ENCODE peak calls at places on chromosomes 5 and 9, in five cellular contexts. A is H9, Z is PC-9, L is IMR-90, N is heart right ventricle. J is an unnamed sample. For H3K4me1 and H3K27me3, the result is how much of the 10 kb centered on the place peaks cover.

GRCh38 chr5:73592546-73592945 is 27.0 kb downstream of the UTP15 start:
- DNase-seq in A (no peak), Z (no peak), L (peak), N (no peak), J (no peak)

GRCh38 chr9:128917151-128917849 is 3.5 kb upstream of the PHYHD1 start:
- DNase-seq in A (no peak), Z (no peak), L (peak), N (peak), J (peak)

GRCh38 chr9:99445920-99446319 is 223.8 kb downstream of the SEC61B start:
- DNase-seq in A (no peak), Z (no peak), L (no peak), N (no peak), J (no peak)

GRCh38 chr9:126399251-126399650 is 72.6 kb downstream of the MVB12B start:
- DNase-seq in A (no peak), Z (no peak), L (peak), N (no peak), J (no peak)

GRCh38 chr5:57650360-57651069 is 167.9 kb upstream of the ACTBL2 start:
- DNase-seq in A (peak), Z (no peak), L (peak), N (no peak), J (no peak)

GRCh38 chr5:80755634-80756033 is 100.9 kb upstream of the DHFR start:
- DNase-seq in A (no peak), Z (no peak), L (no peak), N (no peak), J (no peak)

GRCh38 chr5:71586052-71586940 is 844 bp upstream of the MCCC2 start:
- DNase-seq in A (no peak), Z (peak), L (peak), N (peak), J (no peak)

GRCh38 chr5:146995878-146996277 is 117.3 kb upstream of the PPP2R2B start:
- DNase-seq in A (no peak), Z (no peak), L (no peak), N (no peak), J (no peak)

GRCh38 chr5:151196556-151197290 is 27.2 kb downstream of the CCDC69 start:
- DNase-seq in A (no peak), Z (no peak), L (no peak), N (no peak), J (peak)

GRCh38 chr5:1732238-1732880 is 67.3 kb downstream of the MRPL36 start:
- DNase-seq in A (peak), Z (no peak), L (no peak), N (peak), J (no peak)

GRCh38 chr9:105708405-105708804 is 14.1 kb downstream of the TMEM38B start:
- DNase-seq in A (no peak), Z (no peak), L (no peak), N (no peak), J (no peak)

GRCh38 chr5:71471193-71471592 is 15.7 kb downstream of the BDP1 start:
- DNase-seq in A (no peak), Z (no peak), L (peak), N (no peak), J (no peak)

GRCh38 chr9:135474915-135475314 is 4.7 kb upstream of the PPP1R26 start:
- DNase-seq in A (peak), Z (no peak), L (no peak), N (no peak), J (no peak)

GRCh38 chr5:119340597-119341218 is 15.1 kb upstream of the TNFAIP8 start:
- DNase-seq in A (no peak), Z (no peak), L (no peak), N (no peak), J (no peak)

GRCh38 chr5:52811067-52811749 is 23.5 kb downstream of the ITGA1 start:
- DNase-seq in A (no peak), Z (peak), L (peak), N (no peak), J (no peak)

GRCh38 chr9:115913666-115914065 is 239.9 kb upstream of the PAPPA start:
- DNase-seq in A (no peak), Z (no peak), L (peak), N (no peak), J (no peak)

GRCh38 chr5:144469106-144469505 is 298.4 kb downstream of the KCTD16 start:
- DNase-seq in A (no peak), Z (no peak), L (peak), N (no peak), J (no peak)

GRCh38 chr5:67015577-67016290 is 180.9 kb downstream of the CD180 start:
- DNase-seq in A (no peak), Z (peak), L (peak), N (no peak), J (no peak)

GRCh38 chr5:93800988-93801811 is 59.8 kb upstream of the POU5F2 start:
- DNase-seq in A (no peak), Z (peak), L (peak), N (peak), J (peak)

GRCh38 chr9:34072868-34073590 is 24.3 kb upstream of the UBAP2 start:
- DNase-seq in A (peak), Z (peak), L (peak), N (no peak), J (peak)

GRCh38 chr5:92337772-92338234 is 954.7 kb upstream of the ARRDC3 start:
- DNase-seq in A (no peak), Z (peak), L (peak), N (no peak), J (no peak)

GRCh38 chr5:116068028-116068632 is 16.7 kb upstream of the COMMD10 start:
- DNase-seq in A (no peak), Z (no peak), L (peak), N (peak), J (peak)

GRCh38 chr5:39742916-39743315 is 318.1 kb upstream of the DAB2 start:
- DNase-seq in A (no peak), Z (no peak), L (no peak), N (no peak), J (no peak)

GRCh38 chr5:109409061-109409843 is 522 bp downstream of the PJA2 start:
- DNase-seq in A (peak), Z (peak), L (peak), N (peak), J (peak)

GRCh38 chr5:71891856-71892255 is 172.8 kb downstream of the CARTPT start:
- DNase-seq in A (peak), Z (peak), L (peak), N (peak), J (no peak)

GRCh38 chr5:110053824-110054223 is 364.1 kb downstream of the MAN2A1 start:
- DNase-seq in A (no peak), Z (no peak), L (no peak), N (no peak), J (no peak)

GRCh38 chr9:87372401-87372851 is 125.2 kb upstream of the DAPK1 start:
- DNase-seq in A (no peak), Z (peak), L (no peak), N (no peak), J (no peak)

GRCh38 chr5:158431369-158432029 is 572.6 kb upstream of the CLINT1 start:
- DNase-seq in A (no peak), Z (no peak), L (no peak), N (peak), J (no peak)

GRCh38 chr5:166338801-166339200 is 1952.6 kb upstream of the WWC1 start:
- DNase-seq in A (no peak), Z (no peak), L (no peak), N (no peak), J (no peak)

GRCh38 chr9:106862946-106863740 is at the start of gene ZNF462:
- DNase-seq in A (peak), Z (no peak), L (peak), N (peak), J (peak)

GRCh38 chr5:13945271-13945670 is 783 bp upstream of the DNAH5 start:
- DNase-seq in A (no peak), Z (no peak), L (no peak), N (no peak), J (no peak)

GRCh38 chr5:122313001-122313402 is 965 bp downstream of the SNCAIP start:
- DNase-seq in A (no peak), Z (no peak), L (peak), N (peak), J (no peak)

GRCh38 chr5:198941-199820 is 7.9 kb downstream of the LRRC14B start:
- DNase-seq in A (no peak), Z (no peak), L (no peak), N (no peak), J (no peak)

GRCh38 chr5:196350-196749 is 5.1 kb downstream of the LRRC14B start:
- DNase-seq in A (no peak), Z (no peak), L (no peak), N (no peak), J (no peak)

GRCh38 chr5:198516-198915 is 7.2 kb downstream of the LRRC14B start:
- DNase-seq in A (no peak), Z (no peak), L (no peak), N (no peak), J (no peak)

GRCh38 chr5:199821-200645 is 8.7 kb downstream of the LRRC14B start:
- DNase-seq in A (no peak), Z (no peak), L (no peak), N (no peak), J (no peak)

GRCh38 chr5:197892-198489 is 6.7 kb downstream of the LRRC14B start:
- DNase-seq in A (no peak), Z (no peak), L (no peak), N (no peak), J (no peak)
- H3K4me1 ChIP-seq in A (under half), Z (under half), L (under half), N (half or more), J (under half)

GRCh38 chr5:133199366-133199901 is 147.6 kb downstream of the HSPA4 start:
- DNase-seq in A (no peak), Z (no peak), L (no peak), N (no peak), J (no peak)
- H3K27me3 ChIP-seq in A (under half), Z (under half), L (under half), N (under half), J (under half)

GRCh38 chr5:51684794-51685355 is 301.6 kb downstream of the ISL1 start:
- DNase-seq in A (no peak), Z (no peak), L (no peak), N (no peak), J (no peak)
- TF ChIP-seq CTCF in A (peak), Z (peak), L (no peak), N (no peak), J (no peak)

GRCh38 chr5:172168311-172168710 is 19.7 kb downstream of the STK10 start:
- DNase-seq in A (no peak), Z (no peak), L (no peak), N (no peak), J (no peak)
- H3K4me1 ChIP-seq in A (under half), Z (under half), L (under half), N (half or more), J (under half)